ENCODE peak calls at places on chromosomes 3 and 15, in ten cellular contexts. W is effector memory CD8-positive, alpha-beta T cell; F is mucosa of descending colon; E is left colon; A is SJCRH30; P is T follicular helper cell; G is adrenal gland; J is fibroblast of villous mesenchyme; V is heart left ventricle; D is stimulated activated CD4-positive, alpha-beta T cell treated with anti-CD3 and anti-CD28 coated beads, Interleukin-1b, Interleukin-23, amount 100 ng/mL, for 24 hours. X is an unnamed sample.

GRCh38 chr3:43176666-43177065 is 70.8 kb upstream of the POMGNT2 start:
- DNase-seq in D (no peak), P (no peak), V (no peak), E (no peak), J (no peak), G (no peak), A (no peak), W (no peak), F (no peak), X (no peak)

GRCh38 chr15:64895285-64896065 is 16.2 kb upstream of the ANKDD1A start:
- DNase-seq in P (no peak), F (no peak), G (peak), J (peak), D (no peak), A (no peak), V (peak), E (no peak), W (peak), X (no peak)

GRCh38 chr15:90539789-90540188 is 10.1 kb downstream of the CRTC3 start:
- DNase-seq in F (no peak), P (no peak), A (no peak), J (no peak), W (no peak), G (no peak), E (no peak), D (no peak), V (no peak), X (no peak)

GRCh38 chr3:152320201-152320617 is 51.5 kb downstream of the MBNL1 start:
- DNase-seq in E (no peak), A (no peak), W (no peak), P (no peak), G (no peak), F (no peak), V (no peak), D (no peak), J (peak), X (no peak)

GRCh38 chr3:64084640-64085039 is 61.3 kb upstream of the PSMD6 start:
- DNase-seq in E (no peak), D (no peak), V (no peak), G (no peak), F (no peak), J (no peak), P (no peak), W (no peak), A (no peak), X (no peak)

GRCh38 chr3:116201032-116201690 is 244.1 kb downstream of the LSAMP start:
- DNase-seq in D (no peak), P (no peak), G (no peak), W (no peak), E (no peak), F (no peak), J (no peak), A (no peak), V (no peak), X (no peak)

GRCh38 chr3:112411425-112411824 is 78.5 kb downstream of the CD200 start:
- DNase-seq in J (no peak), V (no peak), W (no peak), D (no peak), F (no peak), E (no peak), P (no peak), A (peak), G (no peak), X (no peak)

GRCh38 chr3:146170591-146170990 is 9.6 kb upstream of the PLOD2 start:
- DNase-seq in W (no peak), V (no peak), D (no peak), P (no peak), J (no peak), F (no peak), A (no peak), G (no peak), E (no peak), X (no peak)

GRCh38 chr15:80776420-80777045 is 2.6 kb upstream of the CEMIP start:
- DNase-seq in P (peak), G (peak), D (peak), V (peak), J (peak), A (peak), W (peak), E (peak), F (peak), X (peak)

GRCh38 chr3:104359546-104359945 is 1007.2 kb upstream of the ALCAM start:
- DNase-seq in G (no peak), J (peak), A (no peak), P (no peak), V (no peak), F (no peak), E (no peak), D (no peak), W (no peak), X (no peak)

GRCh38 chr3:192816274-192816853 is 89.0 kb upstream of the FGF12 start:
- DNase-seq in P (no peak), E (no peak), D (no peak), G (peak), J (peak), V (no peak), W (no peak), A (peak), F (no peak), X (no peak)

GRCh38 chr3:140022061-140022781 is 87.2 kb downstream of the CLSTN2 start:
- DNase-seq in G (peak), P (no peak), V (peak), F (no peak), W (no peak), E (no peak), A (peak), D (no peak), J (no peak), X (peak)

GRCh38 chr15:23897576-23897975 is 210.5 kb upstream of the NDN start:
- DNase-seq in A (no peak), E (no peak), G (no peak), D (no peak), P (no peak), J (no peak), F (no peak), V (no peak), W (no peak), X (no peak)

GRCh38 chr3:72085036-72085435 is 300.1 kb upstream of the PROK2 start:
- DNase-seq in A (no peak), P (no peak), V (no peak), G (no peak), J (no peak), W (no peak), E (no peak), F (no peak), D (no peak), X (no peak)

GRCh38 chr3:56758539-56758981 is 43.2 kb downstream of the ARHGEF3 start:
- DNase-seq in P (no peak), A (no peak), V (no peak), F (no peak), J (peak), E (no peak), W (no peak), D (peak), G (peak), X (no peak)

GRCh38 chr3:8416965-8417364 is 84.7 kb upstream of the LMCD1 start:
- DNase-seq in F (peak), W (no peak), P (no peak), E (peak), A (peak), J (peak), G (peak), V (no peak), D (no peak), X (no peak)

GRCh38 chr15:64013179-64014043 is 32.9 kb downstream of the DAPK2 start:
- DNase-seq in W (no peak), F (no peak), V (no peak), J (peak), E (peak), G (no peak), P (no peak), A (no peak), D (no peak), X (no peak)

GRCh38 chr15:100242989-100243388 is 98.8 kb downstream of the ADAMTS17 start:
- DNase-seq in W (no peak), P (no peak), A (no peak), D (no peak), G (no peak), J (no peak), F (no peak), V (no peak), E (no peak), X (no peak)

GRCh38 chr15:85541744-85542143 is 161.3 kb downstream of the AKAP13 start:
- DNase-seq in E (no peak), D (no peak), P (no peak), W (no peak), J (no peak), V (no peak), G (no peak), A (no peak), F (no peak), X (no peak)

GRCh38 chr3:179702271-179702947 is 49.6 kb downstream of the USP13 start:
- DNase-seq in V (no peak), G (no peak), A (no peak), P (no peak), W (no peak), J (no peak), E (no peak), D (no peak), F (no peak), X (no peak)